ENCODE peak calls at places on chromosomes 6 and 20, in eight cellular contexts. One of them, this sample, is unnamed. For H3K4me1, the result is how much of the 10 kb centered on the place peaks cover.

GRCh38 chr6:144488590-144488989 is 203.5 kb downstream of the UTRN start:
- DNase-seq in left lung: no peak
- DNase-seq in tibial nerve: no peak
- DNase-seq in heart left ventricle: no peak
- DNase-seq in transverse colon: no peak
- DNase-seq in A549: no peak
- DNase-seq in lower lobe of right lung: no peak
- DNase-seq in RWPE2: no peak
- DNase-seq in this sample: no peak

GRCh38 chr6:43953794-43954310 is 173.4 kb downstream of the MRPL14 start:
- DNase-seq in left lung: no peak
- DNase-seq in heart left ventricle: peak
- DNase-seq in tibial nerve: no peak
- DNase-seq in lower lobe of right lung: no peak
- DNase-seq in A549: no peak
- DNase-seq in transverse colon: no peak
- DNase-seq in RWPE2: no peak
- DNase-seq in this sample: no peak

GRCh38 chr6:73585566-73586415 is 65.0 kb upstream of the EEF1A1 start:
- DNase-seq in A549: peak
- DNase-seq in RWPE2: no peak
- DNase-seq in tibial nerve: no peak
- DNase-seq in lower lobe of right lung: no peak
- DNase-seq in transverse colon: peak
- DNase-seq in left lung: no peak
- DNase-seq in heart left ventricle: peak
- DNase-seq in this sample: peak

GRCh38 chr6:49607391-49607982 is 29.2 kb downstream of the RHAG start:
- DNase-seq in A549: no peak
- DNase-seq in left lung: no peak
- DNase-seq in heart left ventricle: no peak
- DNase-seq in transverse colon: no peak
- DNase-seq in lower lobe of right lung: no peak
- DNase-seq in RWPE2: no peak
- DNase-seq in tibial nerve: no peak
- DNase-seq in this sample: no peak

GRCh38 chr20:2652724-2653510 is 485 bp downstream of the NOP56 start:
- DNase-seq in A549: no peak
- DNase-seq in heart left ventricle: peak
- DNase-seq in transverse colon: peak
- DNase-seq in left lung: no peak
- DNase-seq in RWPE2: no peak
- DNase-seq in tibial nerve: no peak
- DNase-seq in lower lobe of right lung: peak
- DNase-seq in this sample: peak

GRCh38 chr6:101458341-101458740 is 64.8 kb downstream of the GRIK2 start:
- DNase-seq in transverse colon: no peak
- DNase-seq in RWPE2: no peak
- DNase-seq in left lung: no peak
- DNase-seq in tibial nerve: no peak
- DNase-seq in lower lobe of right lung: no peak
- DNase-seq in heart left ventricle: no peak
- DNase-seq in A549: no peak
- DNase-seq in this sample: no peak

GRCh38 chr6:4180653-4181255 is 45.4 kb upstream of the ECI2 start:
- DNase-seq in RWPE2: no peak
- DNase-seq in A549: no peak
- DNase-seq in tibial nerve: no peak
- DNase-seq in heart left ventricle: no peak
- DNase-seq in transverse colon: no peak
- DNase-seq in left lung: no peak
- DNase-seq in lower lobe of right lung: no peak
- DNase-seq in this sample: no peak

GRCh38 chr20:25081065-25081729 is 744 bp downstream of the VSX1 start:
- DNase-seq in lower lobe of right lung: no peak
- DNase-seq in A549: no peak
- DNase-seq in RWPE2: peak
- DNase-seq in left lung: no peak
- DNase-seq in tibial nerve: no peak
- DNase-seq in heart left ventricle: no peak
- DNase-seq in transverse colon: no peak
- DNase-seq in this sample: peak

GRCh38 chr6:152948150-152948768 is 34.6 kb downstream of the FBXO5 start:
- DNase-seq in tibial nerve: no peak
- DNase-seq in transverse colon: no peak
- DNase-seq in RWPE2: no peak
- DNase-seq in heart left ventricle: no peak
- DNase-seq in A549: peak
- DNase-seq in lower lobe of right lung: no peak
- DNase-seq in left lung: no peak
- DNase-seq in this sample: no peak

GRCh38 chr20:60011512-60012507 is 53.6 kb downstream of the CDH26 start:
- DNase-seq in tibial nerve: no peak
- DNase-seq in heart left ventricle: no peak
- DNase-seq in left lung: no peak
- DNase-seq in A549: no peak
- DNase-seq in RWPE2: no peak
- DNase-seq in lower lobe of right lung: no peak
- DNase-seq in transverse colon: no peak
- DNase-seq in this sample: no peak

GRCh38 chr6:135738646-135739045 is 112.9 kb upstream of the PDE7B start:
- DNase-seq in transverse colon: no peak
- DNase-seq in lower lobe of right lung: no peak
- DNase-seq in tibial nerve: no peak
- DNase-seq in heart left ventricle: no peak
- DNase-seq in A549: no peak
- DNase-seq in RWPE2: no peak
- DNase-seq in left lung: no peak
- DNase-seq in this sample: no peak

GRCh38 chr6:11475019-11475418 is 62.5 kb upstream of the TMEM170B start:
- DNase-seq in heart left ventricle: no peak
- DNase-seq in transverse colon: no peak
- DNase-seq in A549: no peak
- DNase-seq in tibial nerve: no peak
- DNase-seq in left lung: no peak
- DNase-seq in lower lobe of right lung: no peak
- DNase-seq in RWPE2: no peak
- DNase-seq in this sample: no peak

GRCh38 chr6:51099201-51099600 is 280.5 kb downstream of the TFAP2B start:
- DNase-seq in tibial nerve: no peak
- DNase-seq in transverse colon: no peak
- DNase-seq in heart left ventricle: no peak
- DNase-seq in RWPE2: no peak
- DNase-seq in left lung: no peak
- DNase-seq in A549: no peak
- DNase-seq in lower lobe of right lung: no peak
- DNase-seq in this sample: no peak

GRCh38 chr6:52284131-52284459 is 447 bp downstream of the MCM3 start:
- DNase-seq in lower lobe of right lung: peak
- DNase-seq in transverse colon: peak
- DNase-seq in A549: no peak
- DNase-seq in tibial nerve: no peak
- DNase-seq in RWPE2: no peak
- DNase-seq in left lung: no peak
- DNase-seq in heart left ventricle: peak
- DNase-seq in this sample: peak

GRCh38 chr20:50213531-50214106 is 23.0 kb downstream of the CEBPB start:
- DNase-seq in heart left ventricle: no peak
- DNase-seq in RWPE2: no peak
- DNase-seq in transverse colon: no peak
- DNase-seq in A549: no peak
- DNase-seq in left lung: no peak
- DNase-seq in lower lobe of right lung: peak
- DNase-seq in tibial nerve: no peak
- DNase-seq in this sample: no peak

GRCh38 chr6:52503853-52504777 is 72.7 kb downstream of the TRAM2 start:
- DNase-seq in tibial nerve: peak
- DNase-seq in lower lobe of right lung: peak
- DNase-seq in heart left ventricle: peak
- DNase-seq in A549: peak
- DNase-seq in left lung: peak
- DNase-seq in RWPE2: peak
- DNase-seq in transverse colon: peak
- DNase-seq in this sample: peak

GRCh38 chr20:32201296-32201976 is 6.1 kb downstream of the PLAGL2 start:
- DNase-seq in RWPE2: no peak
- DNase-seq in heart left ventricle: no peak
- DNase-seq in lower lobe of right lung: no peak
- DNase-seq in left lung: no peak
- DNase-seq in transverse colon: no peak
- DNase-seq in tibial nerve: no peak
- DNase-seq in A549: no peak
- DNase-seq in this sample: no peak

GRCh38 chr6:14917101-14917500 is 328.8 kb upstream of the JARID2 start:
- DNase-seq in tibial nerve: no peak
- DNase-seq in left lung: no peak
- DNase-seq in RWPE2: no peak
- DNase-seq in lower lobe of right lung: no peak
- DNase-seq in transverse colon: no peak
- DNase-seq in heart left ventricle: no peak
- DNase-seq in A549: no peak
- DNase-seq in this sample: no peak

GRCh38 chr6:110329729-110330436 is 28.3 kb downstream of the METTL24 start:
- DNase-seq in left lung: no peak
- DNase-seq in A549: no peak
- DNase-seq in RWPE2: no peak
- DNase-seq in lower lobe of right lung: no peak
- DNase-seq in tibial nerve: no peak
- DNase-seq in heart left ventricle: no peak
- DNase-seq in transverse colon: peak
- DNase-seq in this sample: no peak

GRCh38 chr20:33561981-33562601 is 72.2 kb downstream of the CBFA2T2 start:
- DNase-seq in A549: peak
- DNase-seq in tibial nerve: peak
- DNase-seq in heart left ventricle: peak
- DNase-seq in RWPE2: peak
- DNase-seq in left lung: no peak
- DNase-seq in lower lobe of right lung: no peak
- DNase-seq in transverse colon: peak
- DNase-seq in this sample: peak

GRCh38 chr6:11585426-11586016 is 48.0 kb downstream of the TMEM170B start:
- DNase-seq in A549: peak
- DNase-seq in left lung: no peak
- DNase-seq in transverse colon: no peak
- DNase-seq in heart left ventricle: no peak
- DNase-seq in lower lobe of right lung: no peak
- DNase-seq in tibial nerve: no peak
- DNase-seq in RWPE2: no peak
- DNase-seq in this sample: no peak

GRCh38 chr6:1856381-1856780 is 246.7 kb downstream of the FOXC1 start:
- DNase-seq in transverse colon: peak
- DNase-seq in A549: no peak
- DNase-seq in left lung: no peak
- DNase-seq in heart left ventricle: no peak
- DNase-seq in lower lobe of right lung: no peak
- DNase-seq in RWPE2: no peak
- DNase-seq in tibial nerve: peak
- DNase-seq in this sample: no peak
- TF ChIP-seq CTCF in transverse colon: no peak
- TF ChIP-seq CTCF in A549: no peak
- TF ChIP-seq CTCF in left lung: no peak
- TF ChIP-seq CTCF in heart left ventricle: no peak
- TF ChIP-seq CTCF in lower lobe of right lung: no peak
- TF ChIP-seq CTCF in RWPE2: no peak
- TF ChIP-seq CTCF in tibial nerve: no peak
- TF ChIP-seq CTCF in this sample: no peak

GRCh38 chr20:47502271-47502730 is 614 bp downstream of the NCOA3 start:
- DNase-seq in RWPE2: no peak
- DNase-seq in heart left ventricle: peak
- DNase-seq in tibial nerve: no peak
- DNase-seq in A549: no peak
- DNase-seq in transverse colon: peak
- DNase-seq in lower lobe of right lung: peak
- DNase-seq in left lung: peak
- DNase-seq in this sample: peak
- H3K4me1 ChIP-seq in RWPE2: under half
- H3K4me1 ChIP-seq in heart left ventricle: under half
- H3K4me1 ChIP-seq in tibial nerve: under half
- H3K4me1 ChIP-seq in A549: under half
- H3K4me1 ChIP-seq in transverse colon: under half
- H3K4me1 ChIP-seq in lower lobe of right lung: under half
- H3K4me1 ChIP-seq in left lung: under half
- H3K4me1 ChIP-seq in this sample: under half

GRCh38 chr6:6220718-6221117 is 99.7 kb downstream of the F13A1 start:
- DNase-seq in RWPE2: no peak
- DNase-seq in tibial nerve: no peak
- DNase-seq in transverse colon: no peak
- DNase-seq in heart left ventricle: no peak
- DNase-seq in left lung: no peak
- DNase-seq in lower lobe of right lung: no peak
- DNase-seq in A549: no peak
- DNase-seq in this sample: no peak

GRCh38 chr6:6224933-6225486 is 95.5 kb downstream of the F13A1 start:
- DNase-seq in transverse colon: no peak
- DNase-seq in heart left ventricle: no peak
- DNase-seq in A549: no peak
- DNase-seq in RWPE2: no peak
- DNase-seq in tibial nerve: no peak
- DNase-seq in lower lobe of right lung: no peak
- DNase-seq in left lung: no peak
- DNase-seq in this sample: no peak

GRCh38 chr6:6218246-6219085 is 102.0 kb downstream of the F13A1 start:
- DNase-seq in transverse colon: no peak
- DNase-seq in left lung: no peak
- DNase-seq in heart left ventricle: no peak
- DNase-seq in A549: peak
- DNase-seq in RWPE2: no peak
- DNase-seq in tibial nerve: no peak
- DNase-seq in lower lobe of right lung: no peak
- DNase-seq in this sample: no peak

GRCh38 chr6:6219716-6220115 is 100.7 kb downstream of the F13A1 start:
- DNase-seq in A549: no peak
- DNase-seq in tibial nerve: no peak
- DNase-seq in RWPE2: no peak
- DNase-seq in left lung: no peak
- DNase-seq in transverse colon: no peak
- DNase-seq in lower lobe of right lung: no peak
- DNase-seq in heart left ventricle: no peak
- DNase-seq in this sample: no peak

GRCh38 chr6:6221829-6222535 is 98.5 kb downstream of the F13A1 start:
- DNase-seq in tibial nerve: no peak
- DNase-seq in A549: no peak
- DNase-seq in RWPE2: no peak
- DNase-seq in left lung: no peak
- DNase-seq in heart left ventricle: no peak
- DNase-seq in transverse colon: peak
- DNase-seq in lower lobe of right lung: no peak
- DNase-seq in this sample: no peak
- TF ChIP-seq CTCF in tibial nerve: no peak
- TF ChIP-seq CTCF in A549: no peak
- TF ChIP-seq CTCF in RWPE2: peak
- TF ChIP-seq CTCF in left lung: no peak
- TF ChIP-seq CTCF in heart left ventricle: peak
- TF ChIP-seq CTCF in transverse colon: peak
- TF ChIP-seq CTCF in lower lobe of right lung: peak
- TF ChIP-seq CTCF in this sample: no peak

DNA sequence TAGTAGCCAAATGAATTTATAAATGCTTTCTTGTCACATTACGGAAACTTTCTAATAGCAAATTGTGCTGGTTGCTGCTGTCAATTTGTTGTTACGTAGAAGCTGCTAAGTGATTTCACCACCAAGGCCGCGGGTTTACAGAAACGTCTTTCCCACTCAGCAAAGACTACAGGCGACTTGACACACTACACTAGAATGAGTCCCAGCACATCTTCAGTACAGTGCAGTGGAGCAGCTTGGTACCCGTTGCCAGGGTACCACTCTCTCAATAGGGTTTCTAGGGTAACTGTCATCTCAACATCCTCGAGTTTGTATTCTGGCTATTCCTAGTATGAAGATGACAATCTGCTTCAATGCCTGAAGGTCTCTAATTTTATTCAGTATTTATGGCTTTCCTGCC is 22.7 kb upstream of the ZDHHC14 start:
- DNase-seq in tibial nerve: no peak
- DNase-seq in transverse colon: no peak
- DNase-seq in A549: no peak
- DNase-seq in left lung: no peak
- DNase-seq in heart left ventricle: no peak
- DNase-seq in lower lobe of right lung: no peak
- DNase-seq in RWPE2: no peak
- DNase-seq in this sample: no peak
- H3K4me1 ChIP-seq in tibial nerve: under half
- H3K4me1 ChIP-seq in transverse colon: under half
- H3K4me1 ChIP-seq in A549: under half
- H3K4me1 ChIP-seq in left lung: under half
- H3K4me1 ChIP-seq in heart left ventricle: under half
- H3K4me1 ChIP-seq in lower lobe of right lung: under half
- H3K4me1 ChIP-seq in RWPE2: under half
- H3K4me1 ChIP-seq in this sample: under half

This sample was measured in tibial artery.